ENCODE peak calls at places on chromosome 22, in four cellular contexts. R, W, T and F are unnamed samples.

GRCh38 chr22:47084226-47084625 is 321.8 kb downstream of the TBC1D22A start:
- DNase-seq in T (no peak), W (no peak), R (no peak), F (no peak)

GRCh38 chr22:44755956-44756361 is 3.6 kb downstream of the ARHGAP8 start:
- DNase-seq in T (no peak), W (no peak), R (peak), F (peak)

GRCh38 chr22:41596776-41597634 is 7.4 kb upstream of the PMM1 start:
- DNase-seq in R (no peak), W (peak), T (peak), F (no peak)

GRCh38 chr22:38137876-38138687 is 27.6 kb upstream of the BAIAP2L2 start:
- DNase-seq in W (no peak), R (no peak), T (no peak), F (no peak)

GRCh38 chr22:30031764-30032468 is 48.3 kb upstream of the HORMAD2 start:
- DNase-seq in R (no peak), W (no peak), T (no peak), F (no peak)

GRCh38 chr22:28883917-28884753 is 763 bp downstream of the ZNRF3 start:
- DNase-seq in R (no peak), W (no peak), T (peak), F (peak)

GRCh38 chr22:19522190-19522880 is 1.9 kb downstream of the CLDN5 start:
- DNase-seq in R (no peak), T (no peak), W (peak), F (no peak)

GRCh38 chr22:22020425-22020852 is 37.9 kb upstream of the TOP3B start:
- DNase-seq in R (no peak), W (no peak), T (no peak), F (no peak)

GRCh38 chr22:26674211-26675190 is 17.1 kb downstream of the MIAT start:
- DNase-seq in R (no peak), T (no peak), W (no peak), F (no peak)

GRCh38 chr22:50516068-50516467 is 8.0 kb downstream of the NCAPH2 start:
- DNase-seq in W (no peak), T (no peak), R (no peak), F (no peak)

GRCh38 chr22:38858492-38858891 is 13.5 kb downstream of the CBX6 start:
- DNase-seq in T (no peak), W (no peak), R (no peak), F (no peak)

GRCh38 chr22:38866399-38867123 is 5.5 kb downstream of the CBX6 start:
- DNase-seq in R (no peak), T (no peak), W (no peak), F (no peak)

GRCh38 chr22:25172153-25172552 is 27.5 kb upstream of the CRYBB3 start:
- DNase-seq in T (peak), W (no peak), R (no peak), F (no peak)

GRCh38 chr22:50474711-50475651 is at the start of gene SBF1:
- DNase-seq in T (peak), W (peak), R (peak), F (peak)

GRCh38 chr22:40498454-40499186 is 128.2 kb downstream of the SGSM3 start:
- DNase-seq in R (peak), W (no peak), T (no peak), F (peak)

GRCh38 chr22:25896098-25896497 is 154.1 kb downstream of the MYO18B start:
- DNase-seq in W (no peak), R (no peak), T (no peak), F (no peak)

GRCh38 chr22:43272869-43273318 is 70.3 kb downstream of the SCUBE1 start:
- DNase-seq in R (no peak), W (no peak), T (no peak), F (no peak)

GRCh38 chr22:36439481-36440271 is 41.8 kb downstream of the TXN2 start:
- DNase-seq in R (no peak), T (no peak), W (no peak), F (peak)
- H3K27ac ChIP-seq in R (no peak), T (no peak), W (no peak), F (peak)

GRCh38 chr22:32534252-32535215 is 59.9 kb downstream of the FBXO7 start:
- DNase-seq in W (no peak), R (no peak), T (no peak), F (no peak)
- H3K27ac ChIP-seq in W (peak), R (no peak), T (no peak), F (peak)

GRCh38 chr22:46004105-46004866 is 27.3 kb upstream of the WNT7B start:
- DNase-seq in W (no peak), R (no peak), T (no peak), F (no peak)

GRCh38 chr22:46007848-46008261 is 30.9 kb upstream of the WNT7B start:
- DNase-seq in T (no peak), R (peak), W (no peak), F (peak)

GRCh38 chr22:46007003-46007847 is 30.3 kb upstream of the WNT7B start:
- DNase-seq in R (peak), W (no peak), T (no peak), F (peak)

GRCh38 chr22:46008291-46008690 is 31.3 kb upstream of the WNT7B start:
- DNase-seq in R (no peak), W (no peak), T (no peak), F (no peak)

GRCh38 chr22:46006379-46007002 is 29.5 kb upstream of the WNT7B start:
- DNase-seq in R (peak), T (peak), W (peak), F (peak)
- H3K27ac ChIP-seq in R (peak), T (no peak), W (peak), F (peak)

GRCh38 chr22:36449776-36450175 is 31.7 kb downstream of the TXN2 start:
- DNase-seq in R (no peak), W (no peak), T (no peak), F (no peak)

GRCh38 chr22:36443198-36443770 is 38.2 kb downstream of the TXN2 start:
- DNase-seq in W (no peak), R (no peak), T (no peak), F (no peak)

GRCh38 chr22:36442506-36443197 is 38.8 kb downstream of the TXN2 start:
- DNase-seq in W (no peak), T (no peak), R (no peak), F (no peak)

GRCh38 chr22:36447634-36448033 is 33.8 kb downstream of the TXN2 start:
- DNase-seq in T (no peak), R (no peak), W (no peak), F (no peak)

DNA sequence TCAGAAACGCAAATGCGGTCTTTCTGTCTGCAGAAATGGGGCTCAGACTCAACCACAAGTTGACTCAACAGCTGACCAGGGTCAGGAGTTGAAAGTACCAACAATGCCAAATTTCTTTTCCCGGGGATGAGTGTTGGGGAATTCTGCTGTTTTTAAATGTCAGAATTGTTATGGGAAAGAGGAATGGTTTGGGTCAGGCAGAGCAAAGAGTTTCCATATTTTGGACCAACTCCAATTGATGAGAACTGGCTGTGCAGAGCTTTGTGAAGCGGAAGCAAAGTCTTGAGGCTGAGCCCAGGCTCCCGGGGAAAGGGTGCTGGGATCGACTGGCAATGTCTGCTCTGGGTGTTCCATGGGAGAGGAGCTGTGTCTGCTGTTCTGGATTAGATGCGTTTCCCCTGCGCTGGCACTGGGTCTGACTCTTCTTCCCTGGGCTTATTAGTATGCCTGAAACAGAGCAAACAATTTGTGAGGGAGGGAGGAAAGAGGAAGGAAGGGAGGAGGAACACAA is 36.2 kb downstream of the TXN2 start:
- DNase-seq in T (no peak), W (no peak), R (no peak), F (no peak)
- H3K27ac ChIP-seq in T (no peak), W (no peak), R (no peak), F (no peak)